ENCODE peak calls at places on chromosomes 7 and 10, in eight cellular contexts. One of them, this sample, is unnamed.

GRCh38 chr7:2353650-2354172 is 916 bp upstream of the EIF3B start:
- DNase-seq in GM20000: peak
- DNase-seq in hepatocyte: peak
- DNase-seq in suprapubic skin: peak
- DNase-seq in glutamatergic neuron: peak
- DNase-seq in omental fat pad: peak
- DNase-seq in AG09319: peak
- DNase-seq in GM12865: peak
- DNase-seq in this sample: peak

GRCh38 chr10:130714700-130715467 is 578.7 kb downstream of the GLRX3 start:
- DNase-seq in omental fat pad: no peak
- DNase-seq in hepatocyte: no peak
- DNase-seq in GM20000: no peak
- DNase-seq in suprapubic skin: no peak
- DNase-seq in glutamatergic neuron: no peak
- DNase-seq in AG09319: no peak
- DNase-seq in GM12865: no peak
- DNase-seq in this sample: no peak

GRCh38 chr10:88315746-88316145 is 267.4 kb downstream of the RNLS start:
- DNase-seq in GM20000: no peak
- DNase-seq in omental fat pad: no peak
- DNase-seq in AG09319: no peak
- DNase-seq in glutamatergic neuron: no peak
- DNase-seq in hepatocyte: no peak
- DNase-seq in suprapubic skin: no peak
- DNase-seq in GM12865: no peak
- DNase-seq in this sample: no peak

GRCh38 chr10:130747359-130747758 is 564.2 kb downstream of the TCERG1L start:
- DNase-seq in suprapubic skin: peak
- DNase-seq in AG09319: no peak
- DNase-seq in hepatocyte: no peak
- DNase-seq in omental fat pad: no peak
- DNase-seq in GM12865: no peak
- DNase-seq in GM20000: no peak
- DNase-seq in glutamatergic neuron: no peak
- DNase-seq in this sample: no peak

GRCh38 chr7:36430881-36431280 is 41.2 kb downstream of the ANLN start:
- DNase-seq in AG09319: no peak
- DNase-seq in suprapubic skin: no peak
- DNase-seq in GM20000: no peak
- DNase-seq in GM12865: no peak
- DNase-seq in omental fat pad: no peak
- DNase-seq in glutamatergic neuron: no peak
- DNase-seq in hepatocyte: no peak
- DNase-seq in this sample: no peak

GRCh38 chr10:117534321-117535044 is 8.1 kb upstream of the EMX2 start:
- DNase-seq in omental fat pad: no peak
- DNase-seq in hepatocyte: peak
- DNase-seq in suprapubic skin: peak
- DNase-seq in glutamatergic neuron: no peak
- DNase-seq in GM20000: peak
- DNase-seq in GM12865: no peak
- DNase-seq in AG09319: no peak
- DNase-seq in this sample: no peak

GRCh38 chr10:43196131-43196980 is 58.1 kb downstream of the CSGALNACT2 start:
- DNase-seq in GM20000: peak
- DNase-seq in GM12865: no peak
- DNase-seq in glutamatergic neuron: no peak
- DNase-seq in suprapubic skin: no peak
- DNase-seq in hepatocyte: no peak
- DNase-seq in omental fat pad: peak
- DNase-seq in AG09319: no peak
- DNase-seq in this sample: no peak

GRCh38 chr7:49255061-49255460 is 330.7 kb downstream of the CDC14C start:
- DNase-seq in omental fat pad: no peak
- DNase-seq in suprapubic skin: no peak
- DNase-seq in hepatocyte: no peak
- DNase-seq in AG09319: no peak
- DNase-seq in GM12865: no peak
- DNase-seq in glutamatergic neuron: no peak
- DNase-seq in GM20000: no peak
- DNase-seq in this sample: no peak

GRCh38 chr10:132929953-132930640 is 12.3 kb downstream of the CFAP46 start:
- DNase-seq in AG09319: no peak
- DNase-seq in omental fat pad: no peak
- DNase-seq in GM12865: peak
- DNase-seq in hepatocyte: no peak
- DNase-seq in suprapubic skin: no peak
- DNase-seq in GM20000: no peak
- DNase-seq in glutamatergic neuron: no peak
- DNase-seq in this sample: no peak

GRCh38 chr7:154406312-154406711 is 354.1 kb downstream of the DPP6 start:
- DNase-seq in suprapubic skin: no peak
- DNase-seq in GM20000: no peak
- DNase-seq in GM12865: no peak
- DNase-seq in glutamatergic neuron: no peak
- DNase-seq in AG09319: no peak
- DNase-seq in omental fat pad: no peak
- DNase-seq in hepatocyte: no peak
- DNase-seq in this sample: no peak

GRCh38 chr7:9242604-9243003 is 809.2 kb downstream of the NXPH1 start:
- DNase-seq in GM12865: no peak
- DNase-seq in GM20000: no peak
- DNase-seq in hepatocyte: no peak
- DNase-seq in glutamatergic neuron: no peak
- DNase-seq in AG09319: no peak
- DNase-seq in omental fat pad: no peak
- DNase-seq in suprapubic skin: no peak
- DNase-seq in this sample: no peak

GRCh38 chr7:35416568-35416967 is 162.7 kb upstream of the TBX20 start:
- DNase-seq in GM12865: no peak
- DNase-seq in suprapubic skin: no peak
- DNase-seq in AG09319: no peak
- DNase-seq in glutamatergic neuron: no peak
- DNase-seq in GM20000: no peak
- DNase-seq in omental fat pad: no peak
- DNase-seq in hepatocyte: no peak
- DNase-seq in this sample: no peak

GRCh38 chr10:97574374-97575100 is 2.0 kb downstream of the ANKRD2 start:
- DNase-seq in suprapubic skin: no peak
- DNase-seq in hepatocyte: peak
- DNase-seq in AG09319: no peak
- DNase-seq in GM20000: no peak
- DNase-seq in omental fat pad: no peak
- DNase-seq in glutamatergic neuron: no peak
- DNase-seq in GM12865: no peak
- DNase-seq in this sample: peak

GRCh38 chr7:135129579-135129978 is 18.3 kb upstream of the TMEM140 start:
- DNase-seq in GM12865: no peak
- DNase-seq in suprapubic skin: no peak
- DNase-seq in AG09319: no peak
- DNase-seq in GM20000: no peak
- DNase-seq in omental fat pad: no peak
- DNase-seq in hepatocyte: no peak
- DNase-seq in glutamatergic neuron: no peak
- DNase-seq in this sample: no peak

GRCh38 chr7:151773795-151774194 is 103.1 kb downstream of the PRKAG2 start:
- DNase-seq in omental fat pad: no peak
- DNase-seq in suprapubic skin: no peak
- DNase-seq in GM12865: no peak
- DNase-seq in hepatocyte: no peak
- DNase-seq in GM20000: no peak
- DNase-seq in glutamatergic neuron: no peak
- DNase-seq in AG09319: no peak
- DNase-seq in this sample: no peak
- TF ChIP-seq CTCF in omental fat pad: no peak
- TF ChIP-seq CTCF in suprapubic skin: no peak
- TF ChIP-seq CTCF in GM12865: no peak
- TF ChIP-seq CTCF in hepatocyte: no peak
- TF ChIP-seq CTCF in GM20000: no peak
- TF ChIP-seq CTCF in glutamatergic neuron: no peak
- TF ChIP-seq CTCF in AG09319: no peak
- TF ChIP-seq CTCF in this sample: no peak

DNA sequence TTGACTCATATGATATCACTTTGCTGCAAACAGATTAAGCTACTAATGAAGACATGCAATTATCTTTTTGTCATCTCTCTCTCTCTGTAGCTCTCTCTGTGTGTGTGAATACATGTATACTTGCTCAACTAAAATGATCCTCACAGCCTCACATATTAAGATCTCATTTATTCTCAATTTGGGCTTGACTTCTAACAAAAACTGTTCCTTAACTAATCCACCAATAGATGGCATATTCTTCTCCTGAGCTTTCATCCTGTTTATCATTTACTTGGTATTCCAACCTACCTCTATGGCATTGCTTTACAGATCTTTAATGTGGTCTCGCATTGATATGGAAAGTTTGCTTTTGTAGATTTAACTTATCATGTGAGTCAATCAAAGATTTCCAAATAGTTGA is 540.4 kb downstream of the CNTNAP2 start:
- DNase-seq in GM20000: no peak
- DNase-seq in suprapubic skin: no peak
- DNase-seq in hepatocyte: no peak
- DNase-seq in omental fat pad: no peak
- DNase-seq in GM12865: no peak
- DNase-seq in AG09319: no peak
- DNase-seq in glutamatergic neuron: no peak
- DNase-seq in this sample: no peak
- TF ChIP-seq CTCF in GM20000: no peak
- TF ChIP-seq CTCF in suprapubic skin: no peak
- TF ChIP-seq CTCF in hepatocyte: peak
- TF ChIP-seq CTCF in omental fat pad: no peak
- TF ChIP-seq CTCF in GM12865: no peak
- TF ChIP-seq CTCF in AG09319: no peak
- TF ChIP-seq CTCF in glutamatergic neuron: no peak
- TF ChIP-seq CTCF in this sample: no peak

GRCh38 chr10:63093227-63093626 is 39.9 kb upstream of the NRBF2 start:
- DNase-seq in suprapubic skin: no peak
- DNase-seq in hepatocyte: no peak
- DNase-seq in glutamatergic neuron: no peak
- DNase-seq in omental fat pad: no peak
- DNase-seq in GM12865: no peak
- DNase-seq in AG09319: no peak
- DNase-seq in GM20000: no peak
- DNase-seq in this sample: no peak
- TF ChIP-seq CTCF in suprapubic skin: no peak
- TF ChIP-seq CTCF in hepatocyte: no peak
- TF ChIP-seq CTCF in glutamatergic neuron: no peak
- TF ChIP-seq CTCF in omental fat pad: no peak
- TF ChIP-seq CTCF in GM12865: no peak
- TF ChIP-seq CTCF in AG09319: no peak
- TF ChIP-seq CTCF in GM20000: no peak
- TF ChIP-seq CTCF in this sample: no peak

DNA sequence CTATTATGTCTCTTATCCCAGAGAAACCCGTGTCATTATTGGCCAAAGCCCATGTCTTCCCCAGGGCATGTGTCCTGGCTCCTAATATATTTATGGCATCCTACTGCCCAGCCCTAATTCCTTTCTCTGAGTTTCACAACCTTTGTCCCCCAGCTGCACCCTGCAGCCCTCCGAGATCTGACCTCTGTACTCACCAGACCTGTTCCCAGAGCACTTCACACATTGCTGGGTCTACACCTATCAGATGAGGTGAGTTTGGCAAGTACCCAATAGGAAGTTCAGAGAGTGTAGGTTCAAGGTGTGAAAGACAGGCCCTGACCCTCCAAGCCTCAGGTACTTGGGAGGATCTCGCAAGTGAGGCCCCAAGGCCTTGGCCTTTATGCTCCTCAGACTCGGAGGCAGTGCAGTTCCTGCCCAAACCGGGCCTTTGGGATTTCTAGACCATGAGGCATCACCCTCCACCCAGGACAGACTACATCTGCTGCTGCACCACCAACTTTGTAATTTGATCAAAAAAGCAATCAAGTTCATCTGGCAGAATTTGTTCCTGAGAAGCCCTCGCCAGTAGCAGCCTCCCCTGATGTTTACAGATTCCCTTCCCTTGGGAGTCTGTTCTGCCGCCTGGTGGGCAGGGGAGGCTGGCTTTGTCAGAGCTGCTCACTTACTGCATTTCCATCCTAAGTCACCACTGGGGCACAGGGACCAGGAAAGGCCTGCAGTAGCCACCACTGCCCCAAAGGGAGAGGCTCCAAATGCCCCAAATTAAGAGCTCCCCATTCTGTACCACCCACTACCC is 2.2 kb downstream of the CAMK2G start:
- DNase-seq in omental fat pad: no peak
- DNase-seq in GM20000: no peak
- DNase-seq in hepatocyte: peak
- DNase-seq in suprapubic skin: no peak
- DNase-seq in AG09319: peak
- DNase-seq in GM12865: no peak
- DNase-seq in glutamatergic neuron: no peak
- DNase-seq in this sample: peak
- TF ChIP-seq CTCF in omental fat pad: no peak
- TF ChIP-seq CTCF in GM20000: no peak
- TF ChIP-seq CTCF in hepatocyte: peak
- TF ChIP-seq CTCF in suprapubic skin: no peak
- TF ChIP-seq CTCF in AG09319: peak
- TF ChIP-seq CTCF in GM12865: no peak
- TF ChIP-seq CTCF in glutamatergic neuron: no peak
- TF ChIP-seq CTCF in this sample: no peak

GRCh38 chr10:17235136-17235535 is 7.1 kb downstream of the VIM start:
- DNase-seq in glutamatergic neuron: no peak
- DNase-seq in omental fat pad: no peak
- DNase-seq in suprapubic skin: no peak
- DNase-seq in GM20000: no peak
- DNase-seq in AG09319: no peak
- DNase-seq in GM12865: no peak
- DNase-seq in hepatocyte: no peak
- DNase-seq in this sample: no peak
- TF ChIP-seq CTCF in glutamatergic neuron: no peak
- TF ChIP-seq CTCF in omental fat pad: no peak
- TF ChIP-seq CTCF in suprapubic skin: no peak
- TF ChIP-seq CTCF in GM20000: no peak
- TF ChIP-seq CTCF in AG09319: peak
- TF ChIP-seq CTCF in GM12865: no peak
- TF ChIP-seq CTCF in hepatocyte: no peak
- TF ChIP-seq CTCF in this sample: no peak

DNA sequence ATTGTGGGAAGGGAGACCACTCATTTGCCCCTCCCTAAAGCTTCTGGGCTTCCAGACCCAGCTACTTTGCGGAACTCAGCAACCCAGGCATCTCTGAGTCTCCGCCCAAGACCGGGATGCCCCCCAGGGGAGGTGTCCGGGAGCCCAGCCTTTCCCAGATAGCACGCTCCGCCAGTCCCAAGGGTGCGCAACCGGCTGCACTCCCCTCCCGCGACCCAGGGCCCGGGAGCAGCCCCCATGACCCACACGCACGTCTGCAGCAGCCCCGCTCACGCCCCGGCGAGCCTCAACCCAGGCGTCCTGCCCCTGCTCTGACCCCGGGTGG is at the start of gene EPO:
- DNase-seq in omental fat pad: no peak
- DNase-seq in suprapubic skin: no peak
- DNase-seq in hepatocyte: no peak
- DNase-seq in AG09319: no peak
- DNase-seq in GM20000: no peak
- DNase-seq in GM12865: no peak
- DNase-seq in glutamatergic neuron: no peak
- DNase-seq in this sample: no peak
- TF ChIP-seq CTCF in omental fat pad: no peak
- TF ChIP-seq CTCF in suprapubic skin: no peak
- TF ChIP-seq CTCF in hepatocyte: no peak
- TF ChIP-seq CTCF in AG09319: no peak
- TF ChIP-seq CTCF in GM20000: no peak
- TF ChIP-seq CTCF in GM12865: no peak
- TF ChIP-seq CTCF in glutamatergic neuron: no peak
- TF ChIP-seq CTCF in this sample: no peak